ENCODE peak calls at places on chromosomes 7 and 10, in nine cellular contexts. B, Q, L, W, X, M, T, P and R are unnamed samples. For H3K36me3, the result is how much of the 10 kb centered on the place peaks cover.

GRCh38 chr7:122143376-122143750 is 686 bp downstream of the AASS start:
- DNase-seq in B (no peak), Q (peak), L (peak), W (no peak), X (peak), M (no peak), T (peak), P (peak), R (peak)

GRCh38 chr10:95220539-95220938 is 26.5 kb downstream of the ACSM6 start:
- DNase-seq in B (no peak), Q (no peak), L (no peak), W (no peak), X (no peak), M (no peak), T (no peak), P (no peak), R (no peak)

GRCh38 chr10:87094373-87095240 is at the start of the genes GLUD1 and SHLD2:
- DNase-seq in B (peak), Q (peak), L (peak), W (peak), X (peak), M (peak), T (peak), P (peak), R (peak)

GRCh38 chr7:122303971-122304603 is 463 bp downstream of the FEZF1 start:
- DNase-seq in B (no peak), Q (peak), L (no peak), W (peak), X (peak), M (no peak), T (no peak), P (no peak), R (no peak)

GRCh38 chr7:108525327-108525984 is 479 bp downstream of the PNPLA8 start:
- DNase-seq in B (peak), Q (peak), L (no peak), W (no peak), X (no peak), M (peak), T (peak), P (peak), R (no peak)

GRCh38 chr7:90495241-90495640 is 25.8 kb downstream of the PTTG1IP2 start:
- DNase-seq in B (no peak), Q (no peak), L (no peak), W (no peak), X (no peak), M (no peak), T (no peak), P (no peak), R (no peak)

GRCh38 chr7:29987821-29988317 is 1.7 kb downstream of the SCRN1 start:
- DNase-seq in B (peak), Q (peak), L (no peak), W (no peak), X (no peak), M (no peak), T (peak), P (no peak), R (no peak)

GRCh38 chr10:78627254-78627795 is 441.4 kb upstream of the ZMIZ1 start:
- DNase-seq in B (no peak), Q (no peak), L (no peak), W (no peak), X (no peak), M (peak), T (no peak), P (no peak), R (no peak)

GRCh38 chr10:114708717-114709352 is 50.8 kb upstream of the ABLIM1 start:
- DNase-seq in B (peak), Q (no peak), L (no peak), W (no peak), X (no peak), M (no peak), T (no peak), P (no peak), R (no peak)

GRCh38 chr10:95077556-95077955 is 8.3 kb upstream of the CYP2C8 start:
- DNase-seq in B (no peak), Q (no peak), L (no peak), W (no peak), X (no peak), M (no peak), T (no peak), P (no peak), R (no peak)

GRCh38 chr10:119023553-119023868 is 6.0 kb upstream of the NANOS1 start:
- DNase-seq in B (no peak), Q (no peak), L (no peak), W (no peak), X (no peak), M (no peak), T (no peak), P (no peak), R (no peak)

GRCh38 chr7:91247497-91247896 is 16.7 kb upstream of the FZD1 start:
- DNase-seq in B (no peak), Q (no peak), L (no peak), W (no peak), X (no peak), M (no peak), T (no peak), P (no peak), R (no peak)

GRCh38 chr10:47207280-47207613 is 92.8 kb upstream of the GDF10 start:
- DNase-seq in B (no peak), Q (no peak), L (no peak), W (peak), X (no peak), M (no peak), T (no peak), P (no peak), R (no peak)

GRCh38 chr10:11757452-11757819 is 15.3 kb downstream of the ECHDC3 start:
- DNase-seq in B (no peak), Q (no peak), L (no peak), W (no peak), X (peak), M (peak), T (peak), P (peak), R (no peak)

GRCh38 chr10:26733750-26734568 is 36.5 kb downstream of the PDSS1 start:
- DNase-seq in B (no peak), Q (peak), L (peak), W (no peak), X (no peak), M (no peak), T (peak), P (peak), R (no peak)

GRCh38 chr10:86232646-86233045 is 133.9 kb downstream of the GRID1 start:
- DNase-seq in B (no peak), Q (no peak), L (no peak), W (no peak), X (no peak), M (no peak), T (no peak), P (no peak), R (no peak)

GRCh38 chr7:7795736-7796135 is 77.3 kb upstream of the RPA3 start:
- DNase-seq in B (peak), Q (no peak), L (no peak), W (no peak), X (no peak), M (no peak), T (no peak), P (no peak), R (no peak)

GRCh38 chr10:114874827-114875541 is 53.4 kb downstream of the FHIP2A start:
- DNase-seq in B (no peak), Q (peak), L (no peak), W (no peak), X (no peak), M (peak), T (no peak), P (no peak), R (peak)

GRCh38 chr10:132282667-132283603 is 24.8 kb downstream of the STK32C start:
- DNase-seq in B (no peak), Q (peak), L (no peak), W (peak), X (no peak), M (peak), T (no peak), P (no peak), R (no peak)

GRCh38 chr7:16357921-16358320 is 63.4 kb downstream of the CRPPA start:
- DNase-seq in B (no peak), Q (peak), L (no peak), W (peak), X (no peak), M (no peak), T (peak), P (no peak), R (no peak)

GRCh38 chr7:84248267-84248666 is 53.7 kb upstream of the SEMA3A start:
- DNase-seq in B (no peak), Q (no peak), L (no peak), W (no peak), X (no peak), M (no peak), T (no peak), P (no peak), R (no peak)

GRCh38 chr10:100642295-100642994 is 102.9 kb upstream of the PAX2 start:
- DNase-seq in B (no peak), Q (peak), L (no peak), W (no peak), X (no peak), M (no peak), T (no peak), P (no peak), R (no peak)

GRCh38 chr10:126734957-126735356 is 64.5 kb upstream of the C10orf90 start:
- DNase-seq in B (no peak), Q (no peak), L (no peak), W (no peak), X (no peak), M (no peak), T (peak), P (peak), R (no peak)

GRCh38 chr7:35705932-35706461 is 11.1 kb upstream of the HERPUD2 start:
- DNase-seq in B (no peak), Q (no peak), L (no peak), W (no peak), X (no peak), M (no peak), T (no peak), P (no peak), R (no peak)

GRCh38 chr7:116809636-116810266 is 52.6 kb upstream of the CAPZA2 start:
- DNase-seq in B (peak), Q (peak), L (no peak), W (no peak), X (no peak), M (peak), T (peak), P (no peak), R (no peak)

GRCh38 chr7:116815041-116815440 is 47.3 kb upstream of the CAPZA2 start:
- DNase-seq in B (no peak), Q (no peak), L (no peak), W (no peak), X (no peak), M (no peak), T (no peak), P (no peak), R (no peak)

GRCh38 chr7:116810267-116811116 is 51.9 kb upstream of the CAPZA2 start:
- DNase-seq in B (no peak), Q (no peak), L (no peak), W (no peak), X (no peak), M (no peak), T (peak), P (no peak), R (no peak)

GRCh38 chr7:116811768-116812167 is 50.6 kb upstream of the CAPZA2 start:
- DNase-seq in B (no peak), Q (no peak), L (no peak), W (no peak), X (no peak), M (no peak), T (no peak), P (no peak), R (no peak)

DNA sequence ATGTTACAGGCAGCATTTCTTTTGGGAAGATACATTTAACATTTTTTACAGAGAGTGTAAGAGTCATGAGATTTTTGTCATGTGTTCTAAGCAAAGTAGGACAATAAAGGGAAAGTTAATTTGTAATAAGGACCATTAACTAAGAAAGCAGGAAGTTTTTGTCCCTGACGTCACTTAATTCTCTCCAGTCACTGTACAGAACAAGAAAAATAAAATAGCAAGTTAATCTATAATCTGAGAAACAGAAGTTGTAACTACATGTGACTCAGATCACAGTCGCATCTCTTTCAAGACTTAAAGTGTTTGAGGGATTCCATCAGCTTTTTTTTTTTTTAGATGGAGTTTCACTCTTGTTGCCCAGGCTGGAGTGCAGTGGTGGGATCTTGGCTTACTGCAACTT is 49.5 kb upstream of the CAPZA2 start:
- DNase-seq in B (no peak), Q (no peak), L (no peak), W (no peak), X (no peak), M (no peak), T (no peak), P (no peak), R (no peak)
- H3K27ac ChIP-seq in B (no peak), Q (no peak), L (peak), W (no peak), X (no peak), M (no peak), T (no peak), P (no peak), R (no peak)

GRCh38 chr7:94656658-94656924 is 658 bp upstream of the SGCE start:
- DNase-seq in B (no peak), Q (no peak), L (no peak), W (no peak), X (no peak), M (no peak), T (no peak), P (no peak), R (no peak)
- TF ChIP-seq CTCF in B (no peak), Q (no peak), L (no peak), W (no peak), X (no peak), M (no peak), T (no peak), P (no peak), R (no peak)

GRCh38 chr7:74355091-74355490 is 65.9 kb downstream of the CLIP2 start:
- DNase-seq in B (peak), Q (no peak), L (peak), W (no peak), X (peak), M (no peak), T (peak), P (no peak), R (no peak)
- H3K36me3 ChIP-seq in B (under half), Q (under half), L (under half), W (under half), X (under half), M (under half), T (under half), P (under half), R (under half)

GRCh38 chr7:111732923-111733322 is 170.6 kb upstream of the IMMP2L start:
- DNase-seq in B (no peak), Q (no peak), L (no peak), W (no peak), X (no peak), M (no peak), T (no peak), P (no peak), R (no peak)

GRCh38 chr7:111730476-111731300 is 168.4 kb upstream of the IMMP2L start:
- DNase-seq in B (peak), Q (peak), L (no peak), W (no peak), X (no peak), M (peak), T (no peak), P (no peak), R (no peak)

GRCh38 chr7:111727905-111728634 is 165.8 kb upstream of the IMMP2L start:
- DNase-seq in B (no peak), Q (no peak), L (no peak), W (no peak), X (no peak), M (no peak), T (no peak), P (peak), R (no peak)

GRCh38 chr7:111728635-111728995 is 166.3 kb upstream of the IMMP2L start:
- DNase-seq in B (no peak), Q (no peak), L (no peak), W (no peak), X (no peak), M (no peak), T (no peak), P (no peak), R (no peak)

GRCh38 chr7:111729483-111729882 is 167.2 kb upstream of the IMMP2L start:
- DNase-seq in B (no peak), Q (no peak), L (no peak), W (no peak), X (no peak), M (no peak), T (no peak), P (no peak), R (no peak)
- H3K27ac ChIP-seq in B (no peak), Q (no peak), L (no peak), W (no peak), X (no peak), M (no peak), T (no peak), P (no peak), R (no peak)

DNA sequence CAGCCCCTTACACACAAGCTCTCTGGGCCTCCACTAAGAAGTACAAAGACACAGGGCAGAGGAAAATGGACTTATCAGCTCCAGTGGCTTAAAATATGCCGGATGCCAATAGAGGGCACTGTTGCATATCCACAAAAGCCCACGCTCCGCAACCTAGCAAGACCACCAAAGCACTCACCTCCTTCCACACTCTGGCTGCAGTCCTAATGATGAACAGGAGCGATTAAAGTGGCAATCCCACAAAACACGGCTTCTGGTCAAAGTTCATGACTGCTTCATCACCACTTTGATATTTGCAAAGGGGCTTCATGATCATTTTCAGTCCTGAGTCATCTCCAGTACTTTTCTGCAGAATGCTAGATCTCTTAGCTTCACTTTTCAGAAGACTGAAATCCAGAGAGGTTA is 158.3 kb upstream of the ITGB1 start:
- DNase-seq in B (peak), Q (peak), L (no peak), W (no peak), X (peak), M (peak), T (peak), P (peak), R (no peak)
- TF ChIP-seq CTCF in B (peak), Q (peak), L (no peak), W (peak), X (no peak), M (peak), T (peak), P (peak), R (peak)

DNA sequence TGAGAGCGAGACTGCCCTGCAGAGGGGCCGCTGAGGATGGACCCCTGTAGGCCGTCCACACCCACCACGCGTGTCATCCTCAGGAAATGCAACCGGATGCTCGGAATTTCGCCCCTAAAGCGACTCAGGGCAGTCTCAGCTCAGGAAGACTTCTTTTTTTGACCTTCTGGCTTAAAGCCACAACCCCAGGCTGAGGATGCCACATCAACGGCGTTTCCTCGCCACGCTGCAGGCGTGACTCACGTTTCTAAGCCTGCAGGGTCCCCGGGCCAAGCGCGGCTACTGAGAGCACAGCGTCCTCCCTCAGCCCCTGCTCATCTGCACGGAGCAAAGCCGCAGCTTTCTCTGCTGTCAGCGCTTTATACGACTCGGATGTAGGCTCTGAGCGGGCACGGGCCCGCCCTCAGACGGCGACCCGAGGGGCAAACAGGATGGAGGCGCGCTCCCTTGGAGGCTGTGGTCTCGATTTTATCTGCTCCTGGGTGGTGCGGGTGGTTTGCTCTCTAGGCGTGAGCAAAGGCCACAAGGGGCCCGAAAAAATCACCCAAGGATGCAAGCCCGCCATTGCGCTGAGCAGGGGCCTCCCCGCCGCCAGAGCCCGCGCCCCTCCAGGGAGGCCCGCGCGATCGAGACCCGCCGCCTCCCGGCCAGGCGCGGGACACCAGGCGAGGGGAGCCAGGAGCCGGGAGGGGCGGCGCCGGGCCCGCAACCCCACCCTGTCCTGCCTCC is 726 bp upstream of the INSIG1 start:
- DNase-seq in B (no peak), Q (peak), L (peak), W (peak), X (peak), M (no peak), T (peak), P (peak), R (peak)
- H3K36me3 ChIP-seq in B (under half), Q (under half), L (under half), W (under half), X (under half), M (under half), T (under half), P (under half), R (under half)

GRCh38 chr7:77479536-77480088 is 57.5 kb upstream of the PTPN12 start:
- DNase-seq in B (no peak), Q (peak), L (no peak), W (no peak), X (no peak), M (no peak), T (no peak), P (no peak), R (no peak)

GRCh38 chr7:77476871-77477270 is 60.2 kb upstream of the PTPN12 start:
- DNase-seq in B (no peak), Q (no peak), L (no peak), W (no peak), X (no peak), M (no peak), T (no peak), P (no peak), R (no peak)

GRCh38 chr7:77484785-77485184 is 52.3 kb upstream of the PTPN12 start:
- DNase-seq in B (no peak), Q (no peak), L (no peak), W (no peak), X (no peak), M (no peak), T (no peak), P (no peak), R (no peak)

GRCh38 chr7:77481615-77482014 is 55.5 kb upstream of the PTPN12 start:
- DNase-seq in B (no peak), Q (no peak), L (peak), W (no peak), X (no peak), M (no peak), T (no peak), P (no peak), R (no peak)

DNA sequence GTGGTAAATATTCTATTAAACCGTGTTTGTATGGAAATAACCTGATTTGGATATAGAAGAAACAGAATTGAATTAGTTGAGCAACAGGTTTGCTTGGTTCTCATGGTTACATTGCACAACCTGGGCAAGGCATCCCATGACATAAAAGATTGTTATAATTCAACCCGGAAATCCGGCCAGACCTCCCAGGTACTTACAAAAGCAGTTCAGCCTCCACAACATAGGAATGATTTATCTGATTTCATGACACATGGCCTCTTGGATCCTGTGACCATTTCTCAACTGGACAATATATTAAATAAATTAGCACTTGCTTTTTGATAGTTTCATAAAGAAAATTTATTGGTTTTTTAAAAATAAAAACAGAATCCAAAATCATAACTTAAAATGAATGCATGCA is 55.1 kb upstream of the PTPN12 start:
- DNase-seq in B (no peak), Q (no peak), L (peak), W (peak), X (no peak), M (no peak), T (peak), P (peak), R (no peak)
- H3K27ac ChIP-seq in B (no peak), Q (no peak), L (peak), W (peak), X (no peak), M (no peak), T (peak), P (no peak), R (no peak)

GRCh38 chr10:74249865-74250264 is 98.8 kb downstream of the ADK start:
- DNase-seq in B (no peak), Q (no peak), L (no peak), W (no peak), X (no peak), M (no peak), T (no peak), P (no peak), R (no peak)

GRCh38 chr10:74246495-74246894 is 95.5 kb downstream of the ADK start:
- DNase-seq in B (no peak), Q (no peak), L (no peak), W (no peak), X (no peak), M (no peak), T (no peak), P (no peak), R (no peak)

GRCh38 chr10:74243067-74243466 is 92.0 kb downstream of the ADK start:
- DNase-seq in B (no peak), Q (no peak), L (no peak), W (no peak), X (no peak), M (no peak), T (no peak), P (no peak), R (no peak)

GRCh38 chr10:74244807-74245206 is 93.8 kb downstream of the ADK start:
- DNase-seq in B (no peak), Q (no peak), L (no peak), W (no peak), X (no peak), M (no peak), T (no peak), P (no peak), R (no peak)

GRCh38 chr10:74244097-74244685 is 93.2 kb downstream of the ADK start:
- DNase-seq in B (peak), Q (peak), L (no peak), W (no peak), X (peak), M (no peak), T (no peak), P (peak), R (no peak)
- TF ChIP-seq CTCF in B (peak), Q (peak), L (peak), W (peak), X (peak), M (no peak), T (peak), P (peak), R (peak)